ENCODE peak calls at places on chromosome 22, in four cellular contexts. O is mammary epithelial cell, J is OCI-LY7, T is cardiac septum. P is an unnamed sample.

GRCh38 chr22:46377566-46378498 is 42.3 kb downstream of the TRMU start:
- DNase-seq in O (peak), J (no peak), T (no peak), P (no peak)

GRCh38 chr22:46612904-46613605 is 7.1 kb upstream of the GRAMD4 start:
- DNase-seq in O (no peak), J (no peak), T (no peak), P (no peak)

GRCh38 chr22:49234459-49234858 is 593.2 kb downstream of the BRD1 start:
- DNase-seq in O (no peak), J (no peak), T (no peak), P (no peak)

GRCh38 chr22:24706050-24706449 is 68.5 kb downstream of the PIWIL3 start:
- DNase-seq in O (no peak), J (no peak), T (no peak), P (no peak)

GRCh38 chr22:37746366-37747089 is 49.7 kb downstream of the TRIOBP start:
- DNase-seq in O (peak), J (peak), T (no peak), P (no peak)

GRCh38 chr22:19270873-19271272 is 20.6 kb downstream of the CLTCL1 start:
- DNase-seq in O (no peak), J (no peak), T (no peak), P (no peak)

GRCh38 chr22:21710156-21710555 is 25.4 kb downstream of the YPEL1 start:
- DNase-seq in O (peak), J (no peak), T (no peak), P (no peak)

GRCh38 chr22:31445642-31446041 is 44.0 kb downstream of the EIF4ENIF1 start:
- DNase-seq in O (no peak), J (no peak), T (no peak), P (no peak)

GRCh38 chr22:45291061-45291930 is 6.5 kb downstream of the UPK3A start:
- DNase-seq in O (no peak), J (no peak), T (no peak), P (no peak)

GRCh38 chr22:36767035-36767775 is 8.7 kb downstream of the IFT27 start:
- DNase-seq in O (no peak), J (no peak), T (peak), P (no peak)

GRCh38 chr22:45896961-45897538 is 79.9 kb downstream of the WNT7B start:
- DNase-seq in O (no peak), J (no peak), T (no peak), P (no peak)

GRCh38 chr22:44489817-44490216 is 8.2 kb downstream of the RTL6 start:
- DNase-seq in O (no peak), J (no peak), T (no peak), P (no peak)

GRCh38 chr22:44389181-44389580 is 76.4 kb upstream of the SHISAL1 start:
- DNase-seq in O (no peak), J (no peak), T (peak), P (no peak)

GRCh38 chr22:49825944-49826602 is 1.6 kb downstream of the BRD1 start:
- DNase-seq in O (peak), J (peak), T (no peak), P (no peak)

P was measured in foreskin keratinocyte.